ENCODE peak calls at places on chromosomes 11 and 22, in six cellular contexts. V is upper lobe of right lung, X is psoas muscle, P is lower leg skin, D is right cardiac atrium, N is body of pancreas. Y is an unnamed sample.
A peak's percentile ranks its signal among the peaks of the same experiment; 100 is the strongest.

GRCh38 chr11:64969209-64969608 is 2.7 kb downstream of the MAJIN start:
- DNase-seq in P (no peak), N (no peak), X (no peak), D (no peak), V (no peak), Y (no peak)

GRCh38 chr11:130102457-130103249 is 33.0 kb downstream of the APLP2 start:
- DNase-seq in D (no peak), V (no peak), X (no peak), P (no peak), N (no peak), Y (no peak)

GRCh38 chr11:13009921-13010736 is 1.0 kb downstream of the RASSF10 start:
- DNase-seq in P (peak; percentile 85), N (peak; percentile 45), V (peak; percentile 76), X (peak; percentile 56), D (peak; percentile 62), Y (peak; percentile 46)

GRCh38 chr11:134524876-134525845 is 113.1 kb upstream of the B3GAT1 start:
- DNase-seq in D (no peak), P (peak; percentile 60), V (peak; percentile 35), N (no peak), X (no peak), Y (no peak)

GRCh38 chr11:109933126-109933525 is 160.1 kb upstream of the ZC3H12C start:
- DNase-seq in D (no peak), P (no peak), X (no peak), N (no peak), V (no peak), Y (no peak)

GRCh38 chr11:84990141-84990540 is 637.0 kb downstream of the DLG2 start:
- DNase-seq in N (no peak), V (no peak), D (no peak), X (no peak), P (no peak), Y (no peak)

GRCh38 chr22:25357606-25358420 is 138.4 kb downstream of the CRYBB2 start:
- DNase-seq in X (no peak), V (peak; percentile 41), P (no peak), N (no peak), D (peak; percentile 35), Y (no peak)

GRCh38 chr11:40286137-40286536 is 1173.3 kb downstream of the LRRC4C start:
- DNase-seq in P (no peak), D (no peak), N (no peak), V (no peak), X (no peak), Y (no peak)

GRCh38 chr11:133934599-133935550 is 21.9 kb downstream of the IGSF9B start:
- DNase-seq in X (no peak), P (no peak), V (no peak), D (peak; percentile 87), N (no peak), Y (peak; percentile 88)

GRCh38 chr11:66011785-66012303 is at the start of gene CST6:
- DNase-seq in D (no peak), V (peak; percentile 72), P (no peak), X (no peak), N (no peak), Y (no peak)

GRCh38 chr11:102047305-102047924 is at the start of gene CFAP300:
- DNase-seq in D (peak; percentile 98), N (peak; percentile 76), V (peak; percentile 94), P (peak; percentile 97), X (peak; percentile 96), Y (peak; percentile 86)

GRCh38 chr22:27895600-27895999 is 23.5 kb downstream of the PITPNB start:
- DNase-seq in D (no peak), V (no peak), N (no peak), P (no peak), X (no peak), Y (no peak)

GRCh38 chr11:61082161-61082870 is 20.0 kb upstream of the CD5 start:
- DNase-seq in V (no peak), D (no peak), X (no peak), P (no peak), N (no peak), Y (peak; percentile 55)

GRCh38 chr11:64566042-64566914 is 24.7 kb upstream of the SLC22A12 start:
- DNase-seq in N (peak; percentile 96), D (peak; percentile 58), X (no peak), P (no peak), V (peak; percentile 64), Y (peak; percentile 76)

GRCh38 chr22:24435861-24436351 is 8.5 kb downstream of the ADORA2A start:
- DNase-seq in P (no peak), D (peak; percentile 36), X (peak; percentile 70), N (no peak), V (peak; percentile 50), Y (peak; percentile 68)

GRCh38 chr11:120558754-120559431 is 47.3 kb downstream of the GRIK4 start:
- DNase-seq in D (no peak), P (peak; percentile 74), X (no peak), N (no peak), V (no peak), Y (no peak)

GRCh38 chr11:39365809-39366436 is 2093.5 kb downstream of the LRRC4C start:
- DNase-seq in D (no peak), N (no peak), X (no peak), V (no peak), P (no peak), Y (peak; percentile 9)

GRCh38 chr11:19573666-19574065 is 139.0 kb upstream of the NAV2 start:
- DNase-seq in P (peak; percentile 49), N (peak; percentile 22), X (no peak), D (peak; percentile 82), V (no peak), Y (no peak)

GRCh38 chr11:40032331-40032730 is 1427.1 kb downstream of the LRRC4C start:
- DNase-seq in N (no peak), X (no peak), P (no peak), V (no peak), D (no peak), Y (no peak)

GRCh38 chr22:37563153-37564081 is 3.1 kb downstream of the CDC42EP1 start:
- DNase-seq in V (peak; percentile 82), X (peak; percentile 81), P (peak; percentile 95), N (peak; percentile 92), D (peak; percentile 82), Y (peak; percentile 89)

GRCh38 chr11:120649316-120649715 is 137.8 kb downstream of the GRIK4 start:
- DNase-seq in V (no peak), P (no peak), N (no peak), X (no peak), D (no peak), Y (no peak)

GRCh38 chr11:97610000-97610399 is 1220.2 kb downstream of the JRKL start:
- DNase-seq in P (no peak), N (no peak), X (no peak), V (no peak), D (no peak), Y (no peak)

GRCh38 chr11:71252782-71253730 is 679 bp upstream of the SHANK2 start:
- DNase-seq in D (no peak), V (peak; percentile 80), X (no peak), P (no peak), N (peak; percentile 85), Y (peak; percentile 66)
- H3K4me3 ChIP-seq in D (peak overlapping the region; percentile 71), V (peak overlapping the region; percentile 56), X (peak overlapping the region; percentile 50), P (no peak overlapping the region), N (peak overlapping the region; percentile 15), Y (peak overlapping the region; percentile 47)

GRCh38 chr11:125902927-125903752 is at the start of gene PUS3:
- DNase-seq in D (peak; percentile 96), V (peak; percentile 96), N (peak; percentile 93), P (peak; percentile 97), X (peak; percentile 96), Y (peak; percentile 87)

GRCh38 chr11:125902315-125902926 is 585 bp downstream of the PUS3 start:
- DNase-seq in V (no peak), X (no peak), D (no peak), N (no peak), P (no peak), Y (no peak)

GRCh38 chr11:125903753-125904659 is at the start of gene DDX25:
- DNase-seq in X (no peak), P (no peak), V (no peak), D (peak; percentile 63), N (no peak), Y (no peak)

GRCh38 chr11:125904678-125905077 is 370 bp downstream of the DDX25 start:
- DNase-seq in D (no peak), P (no peak), X (no peak), V (no peak), N (no peak), Y (no peak)

DNA sequence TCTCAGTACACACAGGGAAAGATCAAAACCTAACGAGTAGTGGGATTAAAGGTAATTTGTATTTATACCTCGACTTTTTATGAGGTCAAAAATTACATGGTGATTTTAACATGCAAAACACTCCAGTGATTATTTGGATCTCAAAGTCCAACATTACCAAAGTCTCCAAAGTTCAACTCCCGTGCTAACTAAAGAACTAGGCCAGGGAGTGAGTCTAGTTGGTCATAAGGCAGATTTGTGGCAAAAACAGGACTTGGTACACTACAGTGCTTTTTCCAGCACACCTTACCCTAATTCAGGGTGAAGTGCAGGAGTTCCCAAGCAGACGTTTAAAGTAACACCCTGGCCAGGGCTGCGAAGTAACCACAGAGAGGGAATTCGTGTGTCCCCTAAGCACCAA is 1.1 kb downstream of the PUS3 start:
- DNase-seq in X (no peak), N (no peak), V (no peak), D (no peak), P (no peak), Y (no peak)
- H3K4me3 ChIP-seq in X (peak overlapping the region; percentile 87), N (no peak overlapping the region), V (peak overlapping the region; percentile 74), D (no peak overlapping the region), P (no peak overlapping the region), Y (peak overlapping the region; percentile 82)

GRCh38 chr11:83068573-83068972 is 3.1 kb downstream of the RAB30 start:
- DNase-seq in V (no peak), D (no peak), P (no peak), X (no peak), N (no peak), Y (no peak)
- H3K4me3 ChIP-seq in V (no peak overlapping the region), D (no peak overlapping the region), P (no peak overlapping the region), X (peak overlapping the region; percentile 68), N (no peak overlapping the region), Y (no peak overlapping the region)

GRCh38 chr11:2302844-2303626 is 1.2 kb downstream of the TSPAN32 start:
- DNase-seq in D (peak; percentile 92), X (peak; percentile 54), N (peak; percentile 60), P (peak; percentile 85), V (peak; percentile 82), Y (peak; percentile 79)

GRCh38 chr11:2300290-2300935 is 1.3 kb downstream of the C11orf21 start:
- DNase-seq in D (peak; percentile 71), V (peak; percentile 69), X (peak; percentile 47), P (peak; percentile 81), N (no peak), Y (no peak)

GRCh38 chr11:2302280-2302843 is 549 bp downstream of the TSPAN32 start:
- DNase-seq in D (peak; percentile 70), N (no peak), P (peak; percentile 87), X (peak; percentile 52), V (peak; percentile 72), Y (no peak)

GRCh38 chr11:2300936-2301630 is 635 bp downstream of the C11orf21 start:
- DNase-seq in V (peak; percentile 68), P (peak; percentile 84), N (no peak), D (peak; percentile 69), X (peak; percentile 44), Y (no peak)

DNA sequence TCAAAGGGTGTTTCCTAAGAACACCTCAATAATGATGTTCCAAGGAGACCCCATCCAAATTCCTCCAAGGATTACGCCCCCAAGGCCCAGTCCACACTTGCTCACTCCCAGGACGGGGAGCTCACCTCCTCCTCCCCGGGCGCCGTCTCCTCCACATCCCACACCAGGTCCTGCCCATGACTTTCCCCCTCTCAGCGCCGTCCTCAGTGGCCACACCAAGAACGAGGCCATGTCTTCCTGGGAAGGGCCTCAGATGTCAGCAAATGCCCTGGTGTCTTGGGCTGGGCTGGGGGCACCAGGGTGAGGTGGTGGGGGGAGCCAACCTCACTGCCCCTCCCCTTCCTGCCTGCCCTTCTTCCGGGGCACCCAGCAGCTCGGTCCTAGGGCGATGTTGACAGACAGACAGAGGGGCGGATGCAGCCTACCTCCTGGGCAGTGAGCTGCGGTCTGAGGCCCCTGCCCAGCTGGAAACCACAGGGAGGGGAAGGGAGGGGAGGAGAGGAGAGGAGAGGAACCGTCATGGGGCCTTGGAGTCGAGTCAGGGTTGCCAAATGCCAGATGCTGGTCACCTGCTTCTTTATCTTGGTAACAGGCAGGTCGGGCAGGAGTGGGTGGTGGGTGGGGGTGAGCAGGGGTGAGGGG is at the start of the genes C11orf21 and TSPAN32:
- DNase-seq in N (peak; percentile 64), D (peak; percentile 84), X (peak; percentile 66), V (peak; percentile 81), P (no peak), Y (peak; percentile 69)
- H3K4me3 ChIP-seq in N (no peak within 1 kb of the TSS), D (no peak within 1 kb of the TSS), X (no peak within 1 kb of the TSS), V (peak within 1 kb of the TSS; percentile 31), P (no peak within 1 kb of the TSS), Y (peak within 1 kb of the TSS; percentile 39)

Y was measured in MG63.